ENCODE peak calls at places on chromosomes 2 and 18, in four cellular contexts. One of them, this sample, is unnamed.

GRCh38 chr2:73214120-73215035 is at the start of gene SMYD5:
- DNase-seq in fibroblast of lung: peak
- DNase-seq in HFF-Myc: peak
- DNase-seq in renal cortical epithelial cell: peak
- DNase-seq in this sample: no peak

GRCh38 chr2:47842846-47843245 is 59.9 kb downstream of the MSH6 start:
- DNase-seq in fibroblast of lung: peak
- DNase-seq in HFF-Myc: no peak
- DNase-seq in renal cortical epithelial cell: no peak
- DNase-seq in this sample: no peak

GRCh38 chr18:78546281-78546680 is 433.3 kb upstream of the SALL3 start:
- DNase-seq in fibroblast of lung: no peak
- DNase-seq in HFF-Myc: no peak
- DNase-seq in renal cortical epithelial cell: no peak
- DNase-seq in this sample: no peak

GRCh38 chr2:10918661-10919414 is 7.1 kb downstream of the KCNF1 start:
- DNase-seq in fibroblast of lung: peak
- DNase-seq in HFF-Myc: no peak
- DNase-seq in renal cortical epithelial cell: no peak
- DNase-seq in this sample: no peak

GRCh38 chr2:219851801-219852481 is 224.5 kb downstream of the SLC4A3 start:
- DNase-seq in fibroblast of lung: peak
- DNase-seq in HFF-Myc: no peak
- DNase-seq in renal cortical epithelial cell: peak
- DNase-seq in this sample: peak

GRCh38 chr2:232873292-232873908 is 3.3 kb downstream of the SNORC start:
- DNase-seq in fibroblast of lung: no peak
- DNase-seq in HFF-Myc: no peak
- DNase-seq in renal cortical epithelial cell: no peak
- DNase-seq in this sample: no peak

GRCh38 chr2:15316370-15316814 is 244.7 kb downstream of the NBAS start:
- DNase-seq in fibroblast of lung: no peak
- DNase-seq in HFF-Myc: no peak
- DNase-seq in renal cortical epithelial cell: no peak
- DNase-seq in this sample: no peak

GRCh38 chr2:68366083-68366560 is 1.0 kb downstream of the PLEK start:
- DNase-seq in fibroblast of lung: no peak
- DNase-seq in HFF-Myc: no peak
- DNase-seq in renal cortical epithelial cell: no peak
- DNase-seq in this sample: no peak

GRCh38 chr2:198775737-198776136 is 682.0 kb downstream of the SATB2 start:
- DNase-seq in fibroblast of lung: no peak
- DNase-seq in HFF-Myc: no peak
- DNase-seq in renal cortical epithelial cell: no peak
- DNase-seq in this sample: no peak

GRCh38 chr2:150778828-150779227 is 291.4 kb upstream of the RND3 start:
- DNase-seq in fibroblast of lung: peak
- DNase-seq in HFF-Myc: no peak
- DNase-seq in renal cortical epithelial cell: peak
- DNase-seq in this sample: no peak

GRCh38 chr2:20291106-20291564 is 59.5 kb downstream of the PUM2 start:
- DNase-seq in fibroblast of lung: peak
- DNase-seq in HFF-Myc: peak
- DNase-seq in renal cortical epithelial cell: peak
- DNase-seq in this sample: peak

GRCh38 chr2:71780162-71780561 is 326.8 kb downstream of the DYSF start:
- DNase-seq in fibroblast of lung: no peak
- DNase-seq in HFF-Myc: no peak
- DNase-seq in renal cortical epithelial cell: no peak
- DNase-seq in this sample: no peak

GRCh38 chr2:126736133-126736874 is 80.3 kb downstream of the GYPC start:
- DNase-seq in fibroblast of lung: no peak
- DNase-seq in HFF-Myc: no peak
- DNase-seq in renal cortical epithelial cell: no peak
- DNase-seq in this sample: no peak

GRCh38 chr2:71358931-71359671 is 27.5 kb downstream of the ZNF638 start:
- DNase-seq in fibroblast of lung: peak
- DNase-seq in HFF-Myc: peak
- DNase-seq in renal cortical epithelial cell: peak
- DNase-seq in this sample: no peak

GRCh38 chr2:234275515-234275914 is 221.4 kb downstream of the ARL4C start:
- DNase-seq in fibroblast of lung: no peak
- DNase-seq in HFF-Myc: no peak
- DNase-seq in renal cortical epithelial cell: no peak
- DNase-seq in this sample: no peak

GRCh38 chr2:235051436-235052260 is 99.8 kb downstream of the SH3BP4 start:
- DNase-seq in fibroblast of lung: peak
- DNase-seq in HFF-Myc: no peak
- DNase-seq in renal cortical epithelial cell: no peak
- DNase-seq in this sample: no peak

GRCh38 chr2:133486706-133487305 is 81.5 kb downstream of the NCKAP5 start:
- DNase-seq in fibroblast of lung: peak
- DNase-seq in HFF-Myc: no peak
- DNase-seq in renal cortical epithelial cell: peak
- DNase-seq in this sample: no peak

GRCh38 chr2:233223059-233223894 is 28.2 kb upstream of the ATG16L1 start:
- DNase-seq in fibroblast of lung: no peak
- DNase-seq in HFF-Myc: no peak
- DNase-seq in renal cortical epithelial cell: no peak
- DNase-seq in this sample: no peak

GRCh38 chr2:3639653-3640052 is 18.3 kb upstream of the ALLC start:
- DNase-seq in fibroblast of lung: no peak
- DNase-seq in HFF-Myc: no peak
- DNase-seq in renal cortical epithelial cell: no peak
- DNase-seq in this sample: no peak

GRCh38 chr18:79887181-79888000 is 64.1 kb downstream of the SLC66A2 start:
- DNase-seq in fibroblast of lung: no peak
- DNase-seq in HFF-Myc: no peak
- DNase-seq in renal cortical epithelial cell: no peak
- DNase-seq in this sample: no peak

GRCh38 chr18:8816805-8817204 is 111.4 kb downstream of the MTCL1 start:
- DNase-seq in fibroblast of lung: peak
- DNase-seq in HFF-Myc: no peak
- DNase-seq in renal cortical epithelial cell: no peak
- DNase-seq in this sample: peak

GRCh38 chr18:49168970-49169619 is 218.3 kb upstream of the SMAD7 start:
- DNase-seq in fibroblast of lung: no peak
- DNase-seq in HFF-Myc: no peak
- DNase-seq in renal cortical epithelial cell: peak
- DNase-seq in this sample: no peak

GRCh38 chr2:167462379-167462778 is 574.1 kb downstream of the XIRP2 start:
- DNase-seq in fibroblast of lung: no peak
- DNase-seq in HFF-Myc: no peak
- DNase-seq in renal cortical epithelial cell: no peak
- DNase-seq in this sample: no peak

GRCh38 chr18:5073026-5073944 is 123.8 kb downstream of the AKAIN1 start:
- DNase-seq in fibroblast of lung: peak
- DNase-seq in HFF-Myc: no peak
- DNase-seq in renal cortical epithelial cell: peak
- DNase-seq in this sample: no peak

GRCh38 chr2:42100696-42101585 is 53.1 kb downstream of the PKDCC start:
- DNase-seq in fibroblast of lung: peak
- DNase-seq in HFF-Myc: no peak
- DNase-seq in renal cortical epithelial cell: peak
- DNase-seq in this sample: peak

GRCh38 chr18:905307-905947 is 756 bp downstream of the ADCYAP1 start:
- DNase-seq in fibroblast of lung: no peak
- DNase-seq in HFF-Myc: no peak
- DNase-seq in renal cortical epithelial cell: no peak
- DNase-seq in this sample: no peak

GRCh38 chr2:53403836-53404413 is 363.7 kb upstream of the CHAC2 start:
- DNase-seq in fibroblast of lung: peak
- DNase-seq in HFF-Myc: no peak
- DNase-seq in renal cortical epithelial cell: peak
- DNase-seq in this sample: no peak

GRCh38 chr18:24219561-24220317 is 80.9 kb downstream of the CABYR start:
- DNase-seq in fibroblast of lung: no peak
- DNase-seq in HFF-Myc: no peak
- DNase-seq in renal cortical epithelial cell: no peak
- DNase-seq in this sample: no peak

GRCh38 chr2:162490052-162490717 is 146.3 kb downstream of the GCA start:
- DNase-seq in fibroblast of lung: no peak
- DNase-seq in HFF-Myc: no peak
- DNase-seq in renal cortical epithelial cell: no peak
- DNase-seq in this sample: no peak

GRCh38 chr2:227407601-227408089 is 19.9 kb upstream of the SCYGR1 start:
- DNase-seq in fibroblast of lung: no peak
- DNase-seq in HFF-Myc: no peak
- DNase-seq in renal cortical epithelial cell: peak
- DNase-seq in this sample: no peak

GRCh38 chr18:11607897-11608296 is 1.5 kb upstream of the SLC35G4 start:
- DNase-seq in fibroblast of lung: no peak
- DNase-seq in HFF-Myc: no peak
- DNase-seq in renal cortical epithelial cell: peak
- DNase-seq in this sample: no peak

GRCh38 chr18:75478996-75479870 is 51.7 kb upstream of the SMIM21 start:
- DNase-seq in fibroblast of lung: peak
- DNase-seq in HFF-Myc: peak
- DNase-seq in renal cortical epithelial cell: peak
- DNase-seq in this sample: no peak

GRCh38 chr2:7691961-7692656 is 774.9 kb downstream of the RNF144A start:
- DNase-seq in fibroblast of lung: peak
- DNase-seq in HFF-Myc: no peak
- DNase-seq in renal cortical epithelial cell: no peak
- DNase-seq in this sample: no peak

GRCh38 chr2:129801575-129801974 is 177.9 kb upstream of the RAB6C start:
- DNase-seq in fibroblast of lung: peak
- DNase-seq in HFF-Myc: no peak
- DNase-seq in renal cortical epithelial cell: peak
- DNase-seq in this sample: no peak

GRCh38 chr2:216492951-216493685 is 5.5 kb upstream of the RPL37A start:
- DNase-seq in fibroblast of lung: peak
- DNase-seq in HFF-Myc: no peak
- DNase-seq in renal cortical epithelial cell: peak
- DNase-seq in this sample: peak

GRCh38 chr2:16515709-16516108 is 149.9 kb downstream of the CYRIA start:
- DNase-seq in fibroblast of lung: no peak
- DNase-seq in HFF-Myc: no peak
- DNase-seq in renal cortical epithelial cell: no peak
- DNase-seq in this sample: no peak

GRCh38 chr2:128315829-128316776 is 2.6 kb downstream of the HS6ST1 start:
- DNase-seq in fibroblast of lung: peak
- DNase-seq in HFF-Myc: no peak
- DNase-seq in renal cortical epithelial cell: no peak
- DNase-seq in this sample: no peak

GRCh38 chr18:56257215-56257614 is 381.2 kb downstream of the TXNL1 start:
- DNase-seq in fibroblast of lung: peak
- DNase-seq in HFF-Myc: no peak
- DNase-seq in renal cortical epithelial cell: peak
- DNase-seq in this sample: peak

GRCh38 chr2:37149626-37150322 is 7.0 kb downstream of the EIF2AK2 start:
- DNase-seq in fibroblast of lung: no peak
- DNase-seq in HFF-Myc: no peak
- DNase-seq in renal cortical epithelial cell: peak
- DNase-seq in this sample: no peak